ENCODE peak calls at places on chromosome 19, in four cellular contexts. X is GM12878, T is HL-60, G is K562. O is an unnamed sample.

GRCh38 chr19:7004313-7004931 is 16.8 kb downstream of the MBD3L2B start:
- DNase-seq in X (no peak), G (peak; percentile 18), T (no peak), O (no peak)

GRCh38 chr19:39415111-39416046 is 2.9 kb downstream of the PLEKHG2 start:
- DNase-seq in T (no peak), X (no peak), G (no peak), O (no peak)

GRCh38 chr19:1715540-1715939 is 37.8 kb upstream of the ONECUT3 start:
- DNase-seq in X (no peak), T (no peak), G (no peak), O (no peak)

GRCh38 chr19:10290439-10290875 is 705 bp downstream of the ICAM5 start:
- DNase-seq in T (no peak), G (no peak), X (no peak), O (no peak)

GRCh38 chr19:42634409-42635232 is 39.9 kb upstream of the CEACAM8 start:
- DNase-seq in T (peak; percentile 3), G (peak; percentile 48), X (no peak), O (peak; percentile 22)

GRCh38 chr19:12763100-12763499 is 11.5 kb downstream of the BEST2 start:
- DNase-seq in X (no peak), G (no peak), T (no peak), O (no peak)

GRCh38 chr19:52943884-52944643 is 18.6 kb downstream of the ZNF816 start:
- DNase-seq in X (no peak), G (no peak), T (no peak), O (no peak)

GRCh38 chr19:3683866-3684816 is 16.1 kb downstream of the PIP5K1C start:
- DNase-seq in T (no peak), X (no peak), G (peak; percentile 86), O (peak; percentile 75)

GRCh38 chr19:7257148-7258041 is 36.8 kb downstream of the INSR start:
- DNase-seq in X (no peak), G (peak; percentile 24), T (no peak), O (no peak)

GRCh38 chr19:49790866-49791265 is 22.2 kb downstream of the FUZ start:
- DNase-seq in T (no peak), X (no peak), G (peak; percentile 53), O (no peak)

DNA sequence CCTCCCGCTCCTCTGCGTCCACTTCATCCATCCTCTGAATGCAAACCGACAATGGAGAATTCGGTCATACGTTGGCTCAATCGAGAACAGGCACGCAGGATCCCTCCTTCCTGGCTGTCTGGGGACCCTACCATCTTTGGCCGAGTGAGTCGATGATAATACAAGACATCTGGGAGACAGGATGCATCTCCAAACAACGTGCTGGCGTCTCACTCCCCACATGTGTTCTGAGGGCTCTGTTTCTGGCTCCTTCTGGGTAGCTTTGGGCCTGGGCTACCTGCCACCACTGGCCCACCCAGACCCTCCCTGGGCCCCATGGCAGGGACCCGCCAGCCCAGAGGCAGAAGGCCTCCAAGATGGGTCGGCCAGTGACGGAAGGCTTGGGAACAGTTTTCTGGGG is 31.4 kb downstream of the CEBPG start:
- DNase-seq in G (no peak), T (no peak), X (no peak), O (no peak)
- TF ChIP-seq SPI1 in G (no peak), T (no peak), X (no peak), O (no peak)

DNA sequence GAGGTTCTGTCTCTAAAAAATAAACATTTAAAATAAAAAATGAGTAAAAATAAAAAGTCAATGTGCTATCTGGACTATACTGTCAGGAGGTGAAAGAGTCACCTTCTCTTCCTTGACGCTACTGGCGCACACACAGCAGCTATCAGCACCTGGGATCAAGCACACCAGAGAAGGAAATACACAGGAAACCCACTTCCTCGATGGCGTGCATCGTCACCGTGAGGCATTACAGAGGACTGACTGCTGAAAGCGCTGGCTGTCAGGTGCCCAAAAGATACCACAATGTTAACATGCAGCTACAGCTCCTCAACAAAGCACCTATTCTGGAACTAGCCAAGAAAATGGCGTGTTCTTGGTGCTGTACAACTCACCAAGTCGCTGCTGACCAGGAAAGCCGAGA is 6.1 kb downstream of the SLC35E1 start:
- DNase-seq in G (no peak), X (no peak), T (no peak), O (no peak)
- TF ChIP-seq SPI1 in G (no peak), X (no peak), T (no peak), O (no peak)

DNA sequence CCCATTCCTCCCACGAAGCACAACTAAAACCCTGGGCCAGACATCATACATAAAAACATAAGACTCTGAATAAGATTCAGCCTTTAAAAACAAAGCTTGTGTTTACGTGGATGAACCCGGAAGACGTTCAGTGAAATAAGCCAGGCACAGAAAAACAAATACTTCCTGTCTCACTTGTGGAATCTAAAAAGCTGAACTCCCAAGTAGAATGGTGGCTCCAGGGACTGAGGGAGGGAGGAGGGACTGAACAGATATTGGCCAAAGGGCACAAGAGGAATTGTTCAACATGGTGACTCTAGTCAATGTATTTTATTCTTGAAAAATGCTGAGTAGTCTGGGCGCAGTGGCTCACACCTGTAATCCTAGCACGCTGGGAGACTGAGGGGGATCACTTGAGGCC is 35.7 kb upstream of the TPM4 start:
- DNase-seq in X (no peak), T (no peak), G (no peak), O (no peak)
- TF ChIP-seq SPI1 in X (no peak), T (no peak), G (no peak), O (no peak)

GRCh38 chr19:44756089-44756562 is 7.6 kb downstream of the BCL3 start:
- DNase-seq in G (no peak), X (no peak), T (no peak), O (no peak)

GRCh38 chr19:44758596-44758995 is 10.1 kb downstream of the BCL3 start:
- DNase-seq in T (no peak), X (no peak), G (peak; percentile 27), O (no peak)

GRCh38 chr19:44757057-44757734 is 8.7 kb downstream of the BCL3 start:
- DNase-seq in G (peak; percentile 70), T (no peak), X (no peak), O (no peak)

GRCh38 chr19:44759083-44759804 is 10.7 kb downstream of the BCL3 start:
- DNase-seq in G (no peak), T (no peak), X (no peak), O (no peak)

DNA sequence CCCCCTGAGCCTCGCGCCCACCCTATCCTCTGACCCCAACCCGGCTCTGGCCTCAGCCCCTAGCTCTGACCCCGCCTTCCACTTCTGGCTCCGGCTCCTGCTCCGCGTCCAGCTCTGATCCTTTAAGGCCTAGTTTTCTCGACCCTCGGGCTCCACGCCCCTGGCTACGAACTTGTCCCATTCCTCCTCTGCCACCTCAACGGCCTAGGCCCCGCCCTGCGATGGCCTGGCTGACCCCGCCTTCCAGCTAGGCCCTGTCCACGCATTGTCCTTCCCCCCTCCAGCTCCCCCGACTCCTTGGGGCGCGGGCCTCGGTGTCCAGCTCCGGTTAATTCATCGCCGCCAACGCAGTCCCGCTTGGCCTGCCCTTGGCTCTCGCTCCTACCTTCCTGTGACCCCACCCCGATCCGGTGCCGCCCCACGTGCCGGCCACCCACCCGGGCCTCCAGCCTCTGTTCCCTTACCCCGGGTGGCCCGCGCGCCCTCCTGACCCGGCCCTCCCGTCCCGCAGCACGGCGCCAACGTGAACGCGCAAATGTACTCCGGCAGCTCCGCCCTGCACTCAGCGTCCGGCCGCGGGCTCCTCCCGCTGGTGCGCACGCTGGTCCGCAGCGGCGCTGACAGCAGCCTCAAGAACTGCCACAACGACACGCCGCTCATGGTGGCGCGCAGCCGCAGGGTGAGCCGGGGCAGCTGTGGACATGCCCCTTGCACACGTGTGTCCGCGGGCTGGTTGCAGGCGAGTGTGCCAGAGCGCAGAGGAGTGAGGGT is 9.4 kb downstream of the BCL3 start:
- DNase-seq in X (no peak), G (no peak), T (no peak), O (no peak)
- TF ChIP-seq SPI1 in X (no peak), G (no peak), T (no peak), O (no peak)

GRCh38 chr19:46756544-46756888 is 10.3 kb upstream of the STRN4 start:
- DNase-seq in T (no peak), X (no peak), G (no peak), O (no peak)

GRCh38 chr19:46762245-46762890 is 16.1 kb upstream of the STRN4 start:
- DNase-seq in T (no peak), X (no peak), G (no peak), O (no peak)

GRCh38 chr19:46760363-46760762 is 14.1 kb upstream of the STRN4 start:
- DNase-seq in G (no peak), X (no peak), T (no peak), O (no peak)

GRCh38 chr19:46761418-46761831 is 15.2 kb upstream of the STRN4 start:
- DNase-seq in G (no peak), T (no peak), X (no peak), O (no peak)

DNA sequence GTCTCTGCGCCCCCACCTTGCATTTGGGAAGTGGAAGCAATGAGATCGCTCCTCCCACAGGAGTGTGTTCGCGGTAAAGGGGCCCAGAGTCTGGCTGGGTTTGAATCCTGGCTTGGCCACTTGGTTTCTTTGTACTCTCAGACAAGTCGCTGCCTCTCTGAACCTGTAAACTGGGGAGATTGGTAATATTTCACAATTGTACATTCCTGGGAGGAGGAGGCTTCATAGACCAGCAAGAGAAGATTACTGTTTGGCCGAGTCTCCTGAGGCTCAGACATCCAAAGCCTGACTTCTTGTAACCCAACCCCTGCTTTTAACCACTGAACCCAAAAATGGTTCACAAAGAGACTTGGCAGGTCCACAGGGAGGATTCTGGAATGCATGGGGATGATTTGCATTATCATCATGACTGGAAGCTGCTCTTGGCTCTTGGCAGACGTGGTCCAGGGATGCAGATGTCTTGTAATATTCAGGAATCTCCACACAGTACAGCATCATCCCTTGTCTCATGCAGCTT is 13.6 kb upstream of the STRN4 start:
- DNase-seq in X (no peak), T (no peak), G (no peak), O (no peak)
- TF ChIP-seq SPI1 in X (no peak), T (no peak), G (no peak), O (no peak)

DNA sequence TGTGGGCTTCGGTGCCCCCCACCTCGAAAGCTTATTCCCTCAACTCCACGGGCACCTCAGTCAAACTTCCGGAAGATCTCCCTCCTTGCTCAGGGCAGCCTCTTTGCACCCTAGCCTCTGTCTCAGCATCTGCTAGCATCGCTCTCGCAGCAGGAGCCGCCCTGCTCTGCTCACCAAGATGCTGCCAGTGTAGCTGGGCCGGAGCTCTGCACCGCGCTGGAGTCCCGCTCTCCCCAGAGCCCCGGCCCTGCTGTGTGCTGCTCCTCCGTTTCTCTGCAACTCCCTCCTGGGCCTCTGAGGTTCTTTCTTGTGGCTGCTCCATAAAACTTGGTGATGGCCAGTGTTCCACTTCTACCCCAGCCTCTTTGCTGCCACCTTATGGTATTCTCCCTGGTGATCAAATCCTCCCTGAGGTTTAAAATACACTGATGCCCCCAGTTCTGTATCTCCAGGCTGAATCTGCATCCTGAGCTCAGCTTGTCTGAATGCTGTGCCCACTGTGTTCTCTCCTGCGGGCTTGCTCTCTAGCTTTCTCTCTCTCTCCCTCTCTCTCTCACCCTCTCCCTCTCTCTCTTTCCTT is 198.0 kb downstream of the UQCRFS1 start:
- DNase-seq in X (no peak), T (no peak), G (no peak), O (no peak)
- TF ChIP-seq SPI1 in X (no peak), T (no peak), G (no peak), O (no peak)

GRCh38 chr19:4986056-4986455 is 17.1 kb downstream of the KDM4B start:
- DNase-seq in X (no peak), G (no peak), T (no peak), O (no peak)
- TF ChIP-seq SPI1 in X (no peak), G (no peak), T (no peak), O (no peak)

O was measured in GM12891.